ENCODE peak calls at places on chromosomes 4 and X, in four cellular contexts. E, S, V and D are unnamed samples.

GRCh38 chrX:7270018-7270417 is 122.1 kb upstream of the PUDP start:
- DNase-seq in S (no peak), V (no peak), E (no peak), D (no peak)

GRCh38 chr4:149120331-149121014 is 678.3 kb upstream of the NR3C2 start:
- DNase-seq in S (no peak), E (no peak), V (peak; percentile 46), D (no peak)

GRCh38 chr4:48578132-48578964 is 88.3 kb downstream of the ZAR1 start:
- DNase-seq in S (peak; percentile 37), V (peak; percentile 85), E (peak; percentile 57), D (peak; percentile 51)

GRCh38 chr4:48141048-48141447 is 7.0 kb upstream of the TXK start:
- DNase-seq in S (no peak), E (no peak), V (peak; percentile 74), D (no peak)

GRCh38 chr4:47198791-47199190 is 167.4 kb downstream of the GABRB1 start:
- DNase-seq in E (no peak), S (no peak), V (no peak), D (no peak)

GRCh38 chrX:52979993-52980392 is 21.7 kb upstream of the FAM156A start:
- DNase-seq in E (no peak), S (no peak), V (peak; percentile 94), D (no peak)

GRCh38 chr4:25993564-25994185 is 79.7 kb downstream of the SMIM20 start:
- DNase-seq in S (peak; percentile 99), V (peak; percentile 26), E (peak; percentile 97), D (peak; percentile 75)

GRCh38 chrX:119654112-119654531 is 38.8 kb downstream of the SEPTIN6 start:
- DNase-seq in S (peak; percentile 36), E (no peak), V (no peak), D (peak; percentile 1)

GRCh38 chr4:114399085-114399484 is 199.5 kb upstream of the UGT8 start:
- DNase-seq in S (peak; percentile 67), E (peak; percentile 57), V (no peak), D (no peak)

GRCh38 chrX:108347800-108348199 is 90.4 kb downstream of the COL4A6 start:
- DNase-seq in S (peak; percentile 73), V (no peak), E (peak; percentile 44), D (peak; percentile 18)

GRCh38 chr4:25873632-25874129 is 10.9 kb upstream of the SEL1L3 start:
- DNase-seq in V (no peak), E (no peak), S (no peak), D (no peak)

GRCh38 chr4:37441231-37442061 is 196.9 kb downstream of the NWD2 start:
- DNase-seq in S (no peak), V (peak; percentile 98), E (no peak), D (no peak)

GRCh38 chr4:182074139-182074538 is 169.1 kb upstream of the TENM3 start:
- DNase-seq in S (no peak), V (no peak), E (no peak), D (no peak)

GRCh38 chr4:116668190-116668589 is 417.2 kb downstream of the TRAM1L1 start:
- DNase-seq in E (peak; percentile 51), S (no peak), V (peak; percentile 20), D (no peak)

GRCh38 chrX:112734250-112734649 is 54.5 kb upstream of the LHFPL1 start:
- DNase-seq in E (no peak), S (no peak), V (no peak), D (no peak)

GRCh38 chrX:37846934-37847732 is at the start of gene DYNLT3:
- DNase-seq in V (peak; percentile 80), E (peak; percentile 75), S (peak; percentile 87), D (peak; percentile 31)

GRCh38 chr4:42277291-42277690 is 120.0 kb upstream of the SHISA3 start:
- DNase-seq in E (no peak), S (no peak), V (no peak), D (no peak)

GRCh38 chrX:119981286-119982070 is 37.9 kb upstream of the NKAP start:
- DNase-seq in S (peak; percentile 60), E (peak; percentile 49), V (peak; percentile 53), D (no peak)

GRCh38 chr4:188015025-188015778 is 19.6 kb downstream of the ZFP42 start:
- DNase-seq in E (no peak), V (peak; percentile 63), S (no peak), D (no peak)

GRCh38 chr4:7763788-7764187 is 175.9 kb downstream of the AFAP1 start:
- DNase-seq in V (peak; percentile 53), E (no peak), S (no peak), D (no peak)

GRCh38 chr4:2402053-2402452 is 16.4 kb downstream of the ZFYVE28 start:
- DNase-seq in E (peak; percentile 88), V (peak; percentile 37), S (peak; percentile 99), D (peak; percentile 67)

GRCh38 chr4:112840061-112840460 is 203.1 kb downstream of the LARP7 start:
- DNase-seq in E (no peak), S (no peak), V (no peak), D (no peak)

GRCh38 chr4:139873111-139873866 is 207.7 kb downstream of the MGST2 start:
- DNase-seq in V (no peak), E (no peak), S (no peak), D (no peak)

GRCh38 chrX:150936556-150936955 is 38.1 kb upstream of the CD99L2 start:
- DNase-seq in S (no peak), E (no peak), V (no peak), D (no peak)

GRCh38 chr4:160414516-160414915 is 1311.6 kb downstream of the RAPGEF2 start:
- DNase-seq in S (no peak), V (no peak), E (no peak), D (no peak)

GRCh38 chrX:151398346-151398745 is 1.3 kb downstream of the VMA21 start:
- DNase-seq in S (no peak), V (no peak), E (no peak), D (no peak)

GRCh38 chr4:148618856-148619255 is 176.6 kb upstream of the NR3C2 start:
- DNase-seq in V (no peak), S (no peak), E (no peak), D (no peak)

GRCh38 chr4:176226736-176227135 is 31.4 kb upstream of the SPATA4 start:
- DNase-seq in S (no peak), V (no peak), E (no peak), D (no peak)

GRCh38 chrX:63889001-63889400 is 104.0 kb upstream of the ARHGEF9 start:
- DNase-seq in S (no peak), E (no peak), V (peak; percentile 66), D (no peak)

GRCh38 chr4:142615324-142615665 is 230.8 kb downstream of the INPP4B start:
- DNase-seq in S (no peak), V (peak; percentile 65), E (no peak), D (no peak)

GRCh38 chr4:182369211-182369610 is 126.0 kb downstream of the TENM3 start:
- DNase-seq in E (no peak), V (no peak), S (no peak), D (no peak)

GRCh38 chr4:109864134-109864533 is 16.2 kb downstream of the LRIT3 start:
- DNase-seq in V (no peak), E (no peak), S (no peak), D (no peak)

GRCh38 chrX:136694491-136695087 is 46.6 kb downstream of the CD40LG start:
- DNase-seq in S (peak; percentile 40), E (peak; percentile 43), V (peak; percentile 63), D (peak; percentile 30)

GRCh38 chr4:73281396-73281795 is 22.8 kb upstream of the ANKRD17 start:
- DNase-seq in V (peak; percentile 13), E (no peak), S (no peak), D (no peak)

GRCh38 chr4:7073526-7074390 is 5.9 kb upstream of the GRPEL1 start:
- DNase-seq in E (peak; percentile 66), S (peak; percentile 69), V (peak; percentile 89), D (peak; percentile 69)

GRCh38 chrX:155313766-155314165 is 20.6 kb downstream of the CLIC2 start:
- DNase-seq in S (peak; percentile 39), E (no peak), V (no peak), D (no peak)

GRCh38 chrX:110414679-110415439 is 56.2 kb downstream of the RTL9 start:
- DNase-seq in S (no peak), V (no peak), E (no peak), D (no peak)

GRCh38 chr4:38964942-38965775 is 67.0 kb downstream of the TMEM156 start:
- DNase-seq in E (no peak), V (no peak), S (no peak), D (no peak)
- H3K18ac ChIP-seq in E (no peak overlapping the region), V (no peak overlapping the region), S (no peak overlapping the region), D (no peak overlapping the region)

GRCh38 chr4:118338518-118338917 is 14.3 kb downstream of the PRSS12 start:
- DNase-seq in V (no peak), E (no peak), S (no peak), D (no peak)

GRCh38 chr4:118338981-118339765 is 13.6 kb downstream of the PRSS12 start:
- DNase-seq in V (no peak), S (no peak), E (no peak), D (no peak)

GRCh38 chr4:118340109-118340508 is 12.7 kb downstream of the PRSS12 start:
- DNase-seq in V (no peak), S (no peak), E (no peak), D (no peak)

GRCh38 chr4:118335774-118336173 is 17.0 kb downstream of the PRSS12 start:
- DNase-seq in E (no peak), V (no peak), S (no peak), D (no peak)

DNA sequence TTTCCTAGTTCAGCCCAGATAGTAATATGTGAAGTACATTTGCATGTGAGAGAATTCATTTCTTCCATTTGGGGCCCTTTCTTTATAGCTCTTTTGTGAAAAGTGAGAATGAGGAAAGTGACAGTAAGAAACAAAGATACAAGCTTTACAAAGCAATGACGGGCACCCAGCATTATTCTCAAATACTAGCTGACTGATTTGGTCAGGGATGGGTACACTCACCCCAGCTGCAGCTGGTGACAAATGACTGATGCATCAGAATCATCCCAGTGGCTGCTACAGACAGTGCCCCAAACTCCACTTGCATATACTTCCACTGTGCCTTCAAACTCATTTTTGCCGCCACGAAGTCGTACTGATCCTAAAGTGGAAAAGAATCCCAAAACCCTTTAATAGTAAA is 14.8 kb downstream of the PRSS12 start:
- DNase-seq in V (no peak), E (no peak), S (no peak), D (no peak)
- H2BK5ac ChIP-seq in V (no peak overlapping the region), E (no peak overlapping the region), S (no peak overlapping the region), D (no peak overlapping the region)

DNA sequence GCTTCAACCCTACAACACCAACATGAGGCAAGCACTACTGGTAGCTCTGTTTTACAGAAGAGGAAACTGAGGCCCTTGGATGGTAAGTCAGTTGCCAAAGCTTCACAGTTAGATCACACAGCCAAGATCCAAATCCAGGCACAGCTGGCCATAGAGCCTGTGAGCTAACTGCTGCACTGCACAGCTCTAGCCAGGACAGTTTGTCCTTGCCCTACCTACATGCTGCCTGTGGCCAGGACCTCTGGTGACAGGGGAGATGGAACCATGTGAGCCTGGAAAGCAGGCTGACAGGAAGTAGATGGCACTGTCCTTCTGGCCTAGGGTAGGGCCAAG is 257.8 kb downstream of the FBXW7 start:
- DNase-seq in E (no peak), V (no peak), S (no peak), D (no peak)
- H2BK12ac ChIP-seq in E (peak overlapping the region; percentile 68), V (no peak overlapping the region), S (no peak overlapping the region), D (no peak overlapping the region)

GRCh38 chr4:54199919-54200318 is 29.2 kb upstream of the PDGFRA start:
- DNase-seq in V (peak; percentile 54), E (no peak), S (no peak), D (no peak)
- H3K18ac ChIP-seq in V (no peak overlapping the region), E (no peak overlapping the region), S (no peak overlapping the region), D (no peak overlapping the region)